ENCODE peak calls at places on chromosomes 2 and 18, in five cellular contexts. P is adrenal gland, S is transverse colon, L is psoas muscle, N is tibial nerve. B is an unnamed sample.

GRCh38 chr2:237886702-237887481 is 27.5 kb downstream of the RAMP1 start:
- DNase-seq in L (peak; percentile 77), S (peak; percentile 76), N (peak; percentile 42), P (peak; percentile 93), B (no peak)

GRCh38 chr2:58135861-58136260 is 89.3 kb downstream of the VRK2 start:
- DNase-seq in N (no peak), P (no peak), S (no peak), L (no peak), B (no peak)

GRCh38 chr2:169258045-169258601 is 104.2 kb downstream of the LRP2 start:
- DNase-seq in L (no peak), S (no peak), N (no peak), P (no peak), B (peak; percentile 67)

GRCh38 chr2:19736191-19736831 is 165.5 kb downstream of the TTC32 start:
- DNase-seq in P (no peak), S (no peak), N (peak; percentile 37), L (peak; percentile 38), B (no peak)

GRCh38 chr2:69619725-69620124 is 23.8 kb downstream of the AAK1 start:
- DNase-seq in P (no peak), S (no peak), N (no peak), L (no peak), B (no peak)

GRCh38 chr18:48002933-48003365 is 72.5 kb upstream of the SMAD2 start:
- DNase-seq in P (peak; percentile 97), N (no peak), S (peak; percentile 67), L (peak; percentile 67), B (no peak)

GRCh38 chr2:136136921-136137320 is 19.0 kb upstream of the CXCR4 start:
- DNase-seq in L (no peak), P (no peak), N (no peak), S (no peak), B (no peak)

GRCh38 chr2:207330912-207331311 is 165.2 kb upstream of the KLF7 start:
- DNase-seq in N (peak; percentile 29), P (peak; percentile 92), S (no peak), L (peak; percentile 33), B (no peak)

GRCh38 chr2:199596549-199596948 is 138.8 kb upstream of the SATB2 start:
- DNase-seq in S (peak; percentile 16), P (no peak), N (no peak), L (no peak), B (peak; percentile 36)

DNA sequence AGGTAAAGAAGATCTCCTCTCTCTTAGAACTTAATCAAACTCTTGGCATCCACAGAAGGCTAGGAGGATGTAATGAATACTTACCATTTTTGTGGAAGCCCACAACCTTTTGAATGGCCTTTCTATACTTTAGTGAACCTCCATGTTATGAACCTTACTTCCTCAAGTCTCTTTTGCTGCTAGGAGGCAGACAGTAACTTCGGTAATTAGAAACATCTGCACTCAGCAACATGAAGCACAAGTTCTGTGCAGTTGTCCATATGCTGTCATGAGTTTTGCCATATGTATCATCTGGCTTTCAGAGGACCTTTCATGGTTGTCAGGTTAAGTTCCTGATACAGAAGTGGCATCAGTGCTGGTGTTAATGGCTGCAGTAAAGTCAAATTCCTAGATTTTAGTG is 50.4 kb downstream of the PDK1 start:
- DNase-seq in S (no peak), N (no peak), P (no peak), L (no peak), B (no peak)
- H3K4me1 ChIP-seq in S (no peaks in the 10 kb centered on the region), N (no peaks in the 10 kb centered on the region), P (no peaks in the 10 kb centered on the region), L (no peaks in the 10 kb centered on the region), B (no peaks in the 10 kb centered on the region)

GRCh38 chr18:2958819-2959298 is 54.1 kb downstream of the LPIN2 start:
- DNase-seq in L (no peak), N (no peak), P (no peak), S (no peak), B (no peak)

GRCh38 chr18:2959341-2959740 is 53.6 kb downstream of the LPIN2 start:
- DNase-seq in S (no peak), L (no peak), N (no peak), P (no peak), B (no peak)

GRCh38 chr18:2954869-2955645 is 57.9 kb downstream of the LPIN2 start:
- DNase-seq in L (no peak), P (no peak), N (no peak), S (no peak), B (no peak)

GRCh38 chr18:2953935-2954641 is 58.9 kb downstream of the LPIN2 start:
- DNase-seq in P (no peak), N (no peak), S (no peak), L (no peak), B (no peak)

DNA sequence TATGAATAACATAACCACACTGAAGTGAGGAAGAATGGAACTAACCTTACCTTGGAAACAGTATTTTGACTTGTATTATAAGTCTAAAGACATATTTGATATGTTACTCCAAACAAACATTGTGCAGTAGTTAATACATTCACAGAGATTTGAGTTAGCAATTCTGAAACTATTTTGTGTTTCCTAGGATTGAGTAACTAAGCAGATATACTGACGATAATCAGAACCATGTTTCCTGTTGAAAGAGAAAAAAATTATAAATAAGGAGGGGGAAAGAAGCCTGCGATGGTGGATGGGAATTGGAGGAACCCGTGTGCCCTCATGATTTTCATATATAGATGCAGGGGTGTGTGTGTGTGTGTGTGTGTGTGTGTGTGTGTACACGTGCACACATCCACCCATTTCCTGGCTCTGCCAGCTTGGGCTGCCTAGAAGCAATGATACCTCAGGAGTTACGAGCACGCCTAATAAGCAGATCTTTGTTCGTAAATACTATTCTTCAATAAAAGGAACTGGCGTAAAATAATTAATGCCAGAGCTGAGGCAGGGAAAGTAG is 56.9 kb downstream of the LPIN2 start:
- DNase-seq in N (no peak), P (no peak), S (no peak), L (no peak), B (no peak)
- H3K4me3 ChIP-seq in N (no peak overlapping the region), P (no peak overlapping the region), S (no peak overlapping the region), L (no peak overlapping the region), B (no peak overlapping the region)

GRCh38 chr18:37179384-37179783 is 350.5 kb downstream of the KIAA1328 start:
- DNase-seq in N (no peak), P (no peak), L (no peak), S (no peak), B (peak; percentile 8)
- H3K4me1 ChIP-seq in N (no peaks in the 10 kb centered on the region), P (no peaks in the 10 kb centered on the region), L (no peaks in the 10 kb centered on the region), S (no peaks in the 10 kb centered on the region), B (peaks cover 23% of the 10 kb centered on the region)

DNA sequence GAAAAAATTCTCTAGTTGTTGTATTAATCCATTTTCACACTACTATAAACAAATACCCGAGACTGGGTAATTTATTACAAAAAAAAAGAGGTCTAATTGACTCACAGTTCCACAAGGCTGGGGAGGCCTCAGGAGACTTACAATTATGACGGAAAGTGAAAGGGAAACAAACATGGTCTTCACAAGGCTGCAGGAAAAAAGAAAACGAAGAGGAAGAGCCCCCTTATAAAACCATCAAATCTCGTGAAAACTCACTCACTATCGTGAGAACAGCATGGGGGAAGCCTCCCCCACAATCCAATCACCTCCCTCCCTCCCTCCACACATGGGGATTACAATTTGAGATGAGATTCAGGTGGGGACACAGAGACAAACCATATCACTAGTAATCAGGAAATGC is 61.7 kb upstream of the SPTBN1 start:
- DNase-seq in S (no peak), N (no peak), L (no peak), P (no peak), B (no peak)
- H3K4me3 ChIP-seq in S (no peak overlapping the region), N (no peak overlapping the region), L (no peak overlapping the region), P (no peak overlapping the region), B (no peak overlapping the region)

GRCh38 chr2:151907933-151908882 is 80.0 kb upstream of the ARL5A start:
- DNase-seq in P (no peak), S (no peak), N (no peak), L (no peak), B (no peak)
- H3K4me1 ChIP-seq in P (peaks cover 17% of the 10 kb centered on the region), S (no peaks in the 10 kb centered on the region), N (peaks cover 7% of the 10 kb centered on the region), L (peaks cover 39% of the 10 kb centered on the region), B (no peaks in the 10 kb centered on the region)

GRCh38 chr2:223055140-223055539 is 3.1 kb downstream of the KCNE4 start:
- DNase-seq in N (peak; percentile 59), P (no peak), L (no peak), S (no peak), B (no peak)
- H3K4me3 ChIP-seq in N (no peak overlapping the region), P (no peak overlapping the region), L (peak overlapping the region; percentile 59), S (no peak overlapping the region), B (no peak overlapping the region)

GRCh38 chr18:70329076-70329475 is 40.2 kb downstream of the SOCS6 start:
- DNase-seq in N (no peak), L (no peak), S (no peak), P (no peak), B (no peak)

GRCh38 chr18:70332694-70333093 is 43.8 kb downstream of the SOCS6 start:
- DNase-seq in L (no peak), P (no peak), S (no peak), N (no peak), B (no peak)

GRCh38 chr18:70333316-70333715 is 44.5 kb downstream of the SOCS6 start:
- DNase-seq in S (no peak), P (no peak), L (no peak), N (no peak), B (no peak)

GRCh38 chr18:70331456-70332097 is 42.7 kb downstream of the SOCS6 start:
- DNase-seq in S (no peak), N (no peak), L (no peak), P (no peak), B (no peak)

GRCh38 chr18:70330887-70331286 is 42.0 kb downstream of the SOCS6 start:
- DNase-seq in S (no peak), L (no peak), P (no peak), N (no peak), B (no peak)
- H3K4me1 ChIP-seq in S (no peaks in the 10 kb centered on the region), L (peaks cover 14% of the 10 kb centered on the region), P (peaks cover 14% of the 10 kb centered on the region), N (peaks cover 23% of the 10 kb centered on the region), B (peaks cover 4% of the 10 kb centered on the region)

DNA sequence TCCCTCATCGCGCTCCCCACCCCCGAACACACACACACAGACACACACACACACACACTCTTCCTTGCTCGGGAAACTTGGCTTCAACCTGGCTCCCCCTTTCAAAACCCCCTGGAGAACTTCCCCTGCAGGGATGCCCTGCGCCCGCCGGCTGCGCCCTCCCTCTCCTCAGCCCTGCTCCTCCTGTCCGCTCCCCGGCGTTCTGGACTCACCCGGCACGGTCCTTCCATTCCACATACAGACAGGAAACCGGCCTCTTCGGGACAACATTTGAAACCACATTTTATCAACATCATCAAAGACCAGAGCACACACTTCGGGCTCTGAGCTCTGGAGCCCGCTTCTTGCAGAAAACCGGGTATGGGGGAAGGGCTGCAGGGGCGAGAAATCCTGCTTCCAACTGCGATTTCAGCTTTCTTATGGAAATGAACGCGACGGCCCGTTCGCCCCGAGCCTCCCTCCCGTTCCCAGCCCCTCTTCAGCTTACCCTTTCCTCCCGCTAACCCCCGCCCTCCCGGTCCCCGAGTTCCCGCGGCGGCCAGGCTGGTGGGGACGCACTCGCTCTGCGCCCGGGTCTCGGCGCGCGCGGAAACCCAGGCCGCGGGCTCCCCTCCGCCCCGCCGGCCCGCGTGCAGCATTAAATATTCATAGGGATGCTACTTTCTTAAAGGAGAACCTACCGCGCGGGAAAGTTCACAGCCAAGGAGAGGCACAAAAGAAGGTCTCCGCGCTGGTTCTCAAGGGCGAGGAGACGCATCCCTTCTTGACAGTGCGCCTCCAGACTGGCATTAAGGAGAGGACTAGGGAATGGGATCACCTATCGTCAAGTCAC is 18.3 kb downstream of the POU3F3 start:
- DNase-seq in S (no peak), P (peak; percentile 13), L (no peak), N (no peak), B (no peak)
- H3K4me3 ChIP-seq in S (no peak overlapping the region), P (no peak overlapping the region), L (peak overlapping the region; percentile 75), N (no peak overlapping the region), B (no peak overlapping the region)

DNA sequence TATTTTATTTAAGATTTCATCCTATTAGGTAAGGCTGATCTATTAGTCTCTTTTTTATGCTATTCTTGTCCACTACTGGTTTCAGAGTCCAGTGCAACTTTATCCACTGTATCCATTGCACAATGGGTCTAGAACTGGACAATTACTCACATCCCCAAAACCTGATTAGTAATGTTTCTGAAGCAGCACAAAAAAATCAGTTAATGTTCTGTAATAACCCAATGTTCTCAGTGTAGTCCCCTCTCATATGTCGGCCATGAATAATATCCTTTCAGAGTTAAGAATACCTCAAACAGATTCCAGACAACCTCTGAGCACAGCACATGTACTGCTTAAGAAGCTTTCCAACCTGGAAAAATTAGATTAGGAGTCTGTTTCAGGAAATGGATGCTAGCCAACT is 29.7 kb downstream of the MGAT4A start:
- DNase-seq in N (no peak), P (no peak), L (no peak), S (no peak), B (no peak)
- H3K4me1 ChIP-seq in N (peaks cover 37% of the 10 kb centered on the region), P (peaks cover 24% of the 10 kb centered on the region), L (peaks cover 44% of the 10 kb centered on the region), S (peaks cover 63% of the 10 kb centered on the region), B (peaks cover 78% of the 10 kb centered on the region)

B was measured in Caco-2.